ENCODE peak calls at places on chromosomes 4 and X, in six cellular contexts. D is lower lobe of right lung; O is cardiac muscle cell; Q is Calu3; C is CD4-positive, alpha-beta T cell; L is mammary epithelial cell. I is an unnamed sample.

GRCh38 chr4:113957961-113958360 is 21.5 kb downstream of the ARSJ start:
- DNase-seq in D (no peak), O (no peak), Q (no peak), C (no peak), L (no peak), I (no peak)

GRCh38 chr4:139825523-139826014 is 159.9 kb downstream of the MGST2 start:
- DNase-seq in D (no peak), O (peak), Q (no peak), C (no peak), L (no peak), I (no peak)

GRCh38 chr4:185119927-185120630 is 23.0 kb upstream of the SLC25A4 start:
- DNase-seq in D (no peak), O (peak), Q (no peak), C (no peak), L (no peak), I (no peak)

GRCh38 chr4:15605537-15605936 is 49.6 kb downstream of the FBXL5 start:
- DNase-seq in D (no peak), O (no peak), Q (no peak), C (no peak), L (no peak), I (no peak)

GRCh38 chr4:109890076-109890475 is 22.6 kb upstream of the EGF start:
- DNase-seq in D (no peak), O (no peak), Q (no peak), C (no peak), L (no peak), I (no peak)

GRCh38 chrX:49754238-49754857 is 58.6 kb upstream of the PAGE1 start:
- DNase-seq in D (peak), O (peak), Q (peak), C (peak), L (peak), I (no peak)

GRCh38 chrX:129833153-129834004 is 10.3 kb downstream of the ZDHHC9 start:
- DNase-seq in D (no peak), O (no peak), Q (no peak), C (no peak), L (no peak), I (no peak)

GRCh38 chrX:10741496-10742048 is 121.2 kb upstream of the MID1 start:
- DNase-seq in D (no peak), O (no peak), Q (no peak), C (no peak), L (no peak), I (no peak)

GRCh38 chr4:2306773-2307410 is 45.0 kb upstream of the MXD4 start:
- DNase-seq in D (no peak), O (no peak), Q (no peak), C (no peak), L (no peak), I (no peak)

GRCh38 chr4:93983133-93983532 is 154.6 kb downstream of the ATOH1 start:
- DNase-seq in D (no peak), O (no peak), Q (no peak), C (no peak), L (no peak), I (no peak)

GRCh38 chrX:7062276-7062675 is 85.2 kb upstream of the STS start:
- DNase-seq in D (no peak), O (no peak), Q (no peak), C (no peak), L (no peak), I (no peak)

GRCh38 chr4:10891866-10892265 is 207.3 kb upstream of the CLNK start:
- DNase-seq in D (no peak), O (no peak), Q (no peak), C (no peak), L (no peak), I (no peak)

GRCh38 chr4:172692701-172693100 is 475.9 kb upstream of the GALNT7 start:
- DNase-seq in D (no peak), O (no peak), Q (no peak), C (no peak), L (no peak), I (no peak)

GRCh38 chrX:30822068-30822671 is 66.9 kb downstream of the TAB3 start:
- DNase-seq in D (no peak), O (no peak), Q (no peak), C (no peak), L (no peak), I (no peak)

GRCh38 chr4:121749225-121749624 is 15.7 kb downstream of the SMIM43 start:
- DNase-seq in D (no peak), O (no peak), Q (no peak), C (no peak), L (no peak), I (no peak)

GRCh38 chr4:184688447-184688846 is 38.9 kb downstream of the PRIMPOL start:
- DNase-seq in D (no peak), O (no peak), Q (peak), C (no peak), L (peak), I (no peak)

GRCh38 chr4:177051473-177052060 is 258.1 kb upstream of the NEIL3 start:
- DNase-seq in D (no peak), O (peak), Q (peak), C (no peak), L (peak), I (no peak)

GRCh38 chr4:155777971-155778710 is 19.3 kb downstream of the GUCY1B1 start:
- DNase-seq in D (no peak), O (no peak), Q (no peak), C (no peak), L (no peak), I (no peak)

GRCh38 chrX:65509400-65509799 is 25.2 kb downstream of the LAS1L start:
- DNase-seq in D (no peak), O (no peak), Q (no peak), C (no peak), L (no peak), I (no peak)

GRCh38 chr4:44256414-44256813 is 192.2 kb downstream of the KCTD8 start:
- DNase-seq in D (no peak), O (peak), Q (no peak), C (no peak), L (no peak), I (no peak)

GRCh38 chrX:25544641-25545040 is 528.9 kb upstream of the ARX start:
- DNase-seq in D (no peak), O (no peak), Q (no peak), C (no peak), L (no peak), I (no peak)

GRCh38 chr4:21780158-21780557 is 168.4 kb downstream of the KCNIP4 start:
- DNase-seq in D (no peak), O (no peak), Q (peak), C (no peak), L (peak), I (no peak)

GRCh38 chrX:148070504-148070877 is 89.4 kb downstream of the FMR1NB start:
- DNase-seq in D (no peak), O (no peak), Q (no peak), C (no peak), L (no peak), I (no peak)

GRCh38 chr4:155392486-155393184 is 15.9 kb upstream of the MAP9 start:
- DNase-seq in D (no peak), O (no peak), Q (peak), C (no peak), L (peak), I (no peak)

GRCh38 chr4:83360018-83360417 is 25.4 kb upstream of the HPSE start:
- DNase-seq in D (no peak), O (no peak), Q (no peak), C (no peak), L (no peak), I (no peak)

GRCh38 chr4:100895572-100896197 is 377.9 kb upstream of the EMCN start:
- DNase-seq in D (no peak), O (no peak), Q (no peak), C (no peak), L (no peak), I (no peak)

GRCh38 chr4:6782147-6782845 is at the start of gene KIAA0232:
- DNase-seq in D (peak), O (peak), Q (peak), C (peak), L (peak), I (peak)

GRCh38 chrX:3144651-3145050 is 103.4 kb downstream of the ARSF start:
- DNase-seq in D (no peak), O (no peak), Q (no peak), C (no peak), L (no peak), I (no peak)

GRCh38 chr4:78293841-78294301 is 236.7 kb downstream of the FRAS1 start:
- DNase-seq in D (no peak), O (peak), Q (peak), C (no peak), L (peak), I (no peak)

GRCh38 chr4:78297075-78297815 is 240.1 kb downstream of the FRAS1 start:
- DNase-seq in D (no peak), O (no peak), Q (no peak), C (no peak), L (no peak), I (no peak)

GRCh38 chr4:78293348-78293747 is 236.2 kb downstream of the FRAS1 start:
- DNase-seq in D (no peak), O (no peak), Q (no peak), C (no peak), L (no peak), I (no peak)

GRCh38 chr4:78298618-78299017 is 241.5 kb downstream of the FRAS1 start:
- DNase-seq in D (no peak), O (no peak), Q (no peak), C (no peak), L (peak), I (no peak)

DNA sequence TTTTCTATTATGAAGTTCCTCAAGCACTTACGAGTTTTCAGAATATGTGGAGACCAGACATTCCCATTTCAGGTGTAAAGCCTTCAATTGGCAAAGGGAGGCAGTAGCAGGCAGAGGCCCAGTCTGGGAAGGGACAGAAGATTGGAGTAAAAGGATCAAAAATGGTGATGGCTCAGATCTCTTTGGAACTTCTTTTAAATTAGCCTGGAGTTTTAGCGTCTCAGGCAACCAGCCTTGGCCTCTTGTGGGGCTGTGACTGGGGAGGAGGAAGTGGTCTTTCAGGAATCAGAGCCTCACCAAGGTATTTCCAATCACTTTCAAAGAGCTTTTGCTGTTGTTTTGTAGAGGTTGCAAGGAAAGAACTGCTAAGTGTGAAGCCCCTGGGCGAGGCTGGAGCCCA is 239.1 kb downstream of the FRAS1 start:
- DNase-seq in D (no peak), O (no peak), Q (no peak), C (no peak), L (no peak), I (no peak)
- TF ChIP-seq CTCF in D (no peak), O (no peak), Q (no peak), C (no peak), L (no peak), I (no peak)

DNA sequence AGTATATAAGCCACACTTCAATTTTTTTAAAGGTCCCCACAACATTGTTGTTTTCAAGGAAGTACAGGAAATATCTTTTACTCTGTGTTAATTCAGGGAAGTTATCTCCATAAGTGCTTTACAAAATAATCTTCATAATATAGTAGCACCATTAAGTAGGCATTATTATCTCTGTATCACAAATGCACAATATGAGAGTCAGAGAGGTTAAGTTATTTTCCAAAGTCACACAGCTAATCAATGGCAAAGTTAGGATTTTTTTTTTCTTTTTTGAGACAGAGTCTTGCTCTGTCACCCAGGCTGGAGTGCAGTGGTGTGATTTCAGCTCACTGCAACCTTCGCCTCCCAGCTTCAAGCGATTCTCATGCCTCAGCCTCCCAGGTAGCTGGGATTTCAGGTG is 35.1 kb upstream of the PI4K2B start:
- DNase-seq in D (no peak), O (no peak), Q (no peak), C (no peak), L (no peak), I (no peak)
- TF ChIP-seq CTCF in D (no peak), O (no peak), Q (no peak), C (no peak), L (no peak), I (no peak)

GRCh38 chrX:8815460-8816065 is 14.4 kb upstream of the FAM9A start:
- DNase-seq in D (no peak), O (peak), Q (peak), C (no peak), L (peak), I (no peak)

GRCh38 chrX:8823698-8824097 is 22.5 kb upstream of the FAM9A start:
- DNase-seq in D (no peak), O (no peak), Q (no peak), C (no peak), L (no peak), I (no peak)

DNA sequence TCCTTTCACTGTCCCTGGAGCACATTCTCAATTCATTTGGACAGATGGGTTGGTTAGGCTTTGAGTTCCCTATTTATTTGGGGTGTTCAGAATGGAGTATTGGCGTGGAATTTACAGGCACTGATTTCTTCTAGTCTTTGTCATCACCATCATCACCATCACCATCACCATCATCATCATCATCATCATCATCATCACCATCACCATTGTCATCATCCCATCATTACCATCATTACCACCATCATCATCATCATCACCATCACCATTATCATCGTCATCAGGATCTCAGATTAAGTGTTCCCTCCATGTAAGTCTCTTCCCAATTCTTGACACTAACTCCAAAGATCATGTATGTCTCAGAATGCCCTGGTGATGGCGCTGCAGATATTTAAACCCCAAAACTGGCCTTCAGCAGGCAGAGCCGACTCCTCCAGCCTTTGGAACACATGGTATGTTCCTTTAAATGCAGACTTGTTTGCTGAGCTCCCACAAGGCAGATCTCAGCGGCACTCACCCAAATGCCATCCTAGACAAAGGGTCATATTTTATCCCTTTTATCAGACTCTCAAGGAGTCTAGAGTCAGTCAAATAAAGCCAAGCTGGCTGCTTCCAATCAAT is 19.8 kb upstream of the FAM9A start:
- DNase-seq in D (no peak), O (peak), Q (no peak), C (no peak), L (no peak), I (no peak)
- TF ChIP-seq CTCF in D (no peak), O (peak), Q (no peak), C (no peak), L (no peak), I (no peak)

GRCh38 chr4:104064650-104065577 is 345.1 kb upstream of the TACR3 start:
- DNase-seq in D (peak), O (peak), Q (peak), C (no peak), L (peak), I (no peak)
- TF ChIP-seq CTCF in D (peak), O (peak), Q (peak), C (no peak), L (peak), I (no peak)

DNA sequence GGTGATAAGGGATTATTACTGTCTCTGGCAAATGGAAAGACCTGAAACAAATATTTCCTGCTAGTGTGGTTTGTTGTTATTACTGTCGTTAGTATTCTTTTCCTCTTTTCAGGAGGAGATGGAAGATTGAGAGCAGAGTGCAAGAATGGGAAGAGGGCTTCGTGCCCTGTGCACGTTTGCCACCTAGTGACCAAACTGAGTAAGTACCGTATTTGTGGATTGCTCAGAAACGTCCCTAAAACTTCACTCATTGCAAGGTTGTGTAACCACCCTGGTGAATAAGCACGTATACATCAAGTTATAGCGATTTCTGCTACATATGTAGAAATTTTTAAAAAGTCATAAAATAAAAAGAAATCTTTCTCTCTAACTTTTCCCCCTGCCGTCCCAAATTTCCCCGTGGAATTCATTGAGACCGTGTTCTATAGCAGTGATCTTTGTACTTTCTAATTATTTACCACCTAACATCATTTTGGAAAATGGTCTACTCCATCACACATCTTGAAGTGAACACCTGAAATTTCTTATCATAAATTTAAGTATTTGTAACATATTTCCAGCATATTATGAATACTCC is 24.3 kb downstream of the LINC00632 start:
- DNase-seq in D (no peak), O (peak), Q (peak), C (no peak), L (peak), I (no peak)
- TF ChIP-seq CTCF in D (peak), O (peak), Q (peak), C (peak), L (peak), I (peak)

I was measured in natural killer cell.